ENCODE peak calls at places on chromosomes 1 and 21, in six cellular contexts. One of them, this sample, is unnamed.

GRCh38 chr21:14879458-14879857 is 185.3 kb downstream of the NRIP1 start:
- DNase-seq in NCI-H1092: no peak
- DNase-seq in CD8-positive, alpha-beta memory T cell: no peak
- DNase-seq in nephron progenitor cell: no peak
- DNase-seq in ACHN: no peak
- DNase-seq in omental fat pad: no peak
- DNase-seq in this sample: no peak

GRCh38 chr1:89530690-89531089 is 6.1 kb downstream of the LRRC8B start:
- DNase-seq in NCI-H1092: no peak
- DNase-seq in CD8-positive, alpha-beta memory T cell: no peak
- DNase-seq in nephron progenitor cell: no peak
- DNase-seq in ACHN: no peak
- DNase-seq in omental fat pad: no peak
- DNase-seq in this sample: no peak

GRCh38 chr21:16353764-16354163 is 624.0 kb downstream of the USP25 start:
- DNase-seq in NCI-H1092: no peak
- DNase-seq in CD8-positive, alpha-beta memory T cell: no peak
- DNase-seq in nephron progenitor cell: no peak
- DNase-seq in ACHN: no peak
- DNase-seq in omental fat pad: no peak
- DNase-seq in this sample: no peak

GRCh38 chr1:154501423-154502065 is 475 bp upstream of the TDRD10 start:
- DNase-seq in NCI-H1092: no peak
- DNase-seq in CD8-positive, alpha-beta memory T cell: no peak
- DNase-seq in nephron progenitor cell: peak
- DNase-seq in ACHN: no peak
- DNase-seq in omental fat pad: peak
- DNase-seq in this sample: no peak

GRCh38 chr1:183185941-183186490 is at the start of gene LAMC2:
- DNase-seq in NCI-H1092: no peak
- DNase-seq in CD8-positive, alpha-beta memory T cell: no peak
- DNase-seq in nephron progenitor cell: peak
- DNase-seq in ACHN: peak
- DNase-seq in omental fat pad: no peak
- DNase-seq in this sample: peak

GRCh38 chr21:15005391-15005790 is 59.4 kb downstream of the NRIP1 start:
- DNase-seq in NCI-H1092: no peak
- DNase-seq in CD8-positive, alpha-beta memory T cell: no peak
- DNase-seq in nephron progenitor cell: no peak
- DNase-seq in ACHN: no peak
- DNase-seq in omental fat pad: no peak
- DNase-seq in this sample: no peak

GRCh38 chr1:186792870-186793581 is 35.7 kb upstream of the PLA2G4A start:
- DNase-seq in NCI-H1092: no peak
- DNase-seq in CD8-positive, alpha-beta memory T cell: no peak
- DNase-seq in nephron progenitor cell: no peak
- DNase-seq in ACHN: no peak
- DNase-seq in omental fat pad: no peak
- DNase-seq in this sample: no peak

GRCh38 chr1:231512147-231512698 is 16.2 kb upstream of the TSNAX start:
- DNase-seq in NCI-H1092: no peak
- DNase-seq in CD8-positive, alpha-beta memory T cell: no peak
- DNase-seq in nephron progenitor cell: no peak
- DNase-seq in ACHN: peak
- DNase-seq in omental fat pad: no peak
- DNase-seq in this sample: no peak

GRCh38 chr1:109864960-109865611 is 45.6 kb upstream of the CSF1 start:
- DNase-seq in NCI-H1092: no peak
- DNase-seq in CD8-positive, alpha-beta memory T cell: no peak
- DNase-seq in nephron progenitor cell: no peak
- DNase-seq in ACHN: no peak
- DNase-seq in omental fat pad: no peak
- DNase-seq in this sample: no peak

GRCh38 chr1:89808429-89809117 is 12.3 kb upstream of the LRRC8D start:
- DNase-seq in NCI-H1092: no peak
- DNase-seq in CD8-positive, alpha-beta memory T cell: no peak
- DNase-seq in nephron progenitor cell: no peak
- DNase-seq in ACHN: no peak
- DNase-seq in omental fat pad: no peak
- DNase-seq in this sample: no peak

GRCh38 chr1:212700892-212701819 is 1.5 kb upstream of the BATF3 start:
- DNase-seq in NCI-H1092: peak
- DNase-seq in CD8-positive, alpha-beta memory T cell: no peak
- DNase-seq in nephron progenitor cell: peak
- DNase-seq in ACHN: peak
- DNase-seq in omental fat pad: peak
- DNase-seq in this sample: no peak

GRCh38 chr21:43302769-43303168 is 124.2 kb downstream of the SIK1 start:
- DNase-seq in NCI-H1092: no peak
- DNase-seq in CD8-positive, alpha-beta memory T cell: peak
- DNase-seq in nephron progenitor cell: no peak
- DNase-seq in ACHN: no peak
- DNase-seq in omental fat pad: no peak
- DNase-seq in this sample: no peak